ENCODE peak calls at places on chromosomes 13 and 19, in ten cellular contexts. Z, K, F, Y, N, E, C, Q, L and I are unnamed samples.
A peak's percentile ranks its signal among the peaks of the same experiment; 100 is the strongest.

GRCh38 chr13:39038569-39038898 is 278 bp downstream of the NHLRC3 start:
- DNase-seq in Z (peak; percentile 46), K (peak; percentile 44), F (peak; percentile 10), Y (no peak), N (peak; percentile 71), E (no peak), C (peak; percentile 41), Q (no peak), L (peak; percentile 75), I (peak; percentile 44)

GRCh38 chr19:58538257-58539168 is 5.4 kb upstream of the TRIM28 start:
- DNase-seq in Z (peak; percentile 61), K (no peak), F (no peak), Y (no peak), N (peak; percentile 49), E (peak; percentile 60), C (peak; percentile 45), Q (peak; percentile 60), L (no peak), I (peak; percentile 72)

GRCh38 chr19:50969413-50969760 is at the start of gene KLK6:
- DNase-seq in Z (no peak), K (no peak), F (no peak), Y (no peak), N (no peak), E (no peak), C (no peak), Q (no peak), L (no peak), I (no peak)

GRCh38 chr19:43812689-43813088 is 10.4 kb upstream of the LYPD5 start:
- DNase-seq in Z (no peak), K (no peak), F (no peak), Y (no peak), N (no peak), E (no peak), C (no peak), Q (no peak), L (no peak), I (no peak)

GRCh38 chr19:13963603-13964105 is 11.3 kb downstream of the DCAF15 start:
- DNase-seq in Z (no peak), K (no peak), F (no peak), Y (no peak), N (no peak), E (no peak), C (no peak), Q (no peak), L (no peak), I (peak; percentile 46)

GRCh38 chr19:21568816-21569496 is 63.6 kb downstream of the ZNF429 start:
- DNase-seq in Z (peak; percentile 93), K (peak; percentile 82), F (no peak), Y (peak; percentile 85), N (peak; percentile 65), E (peak; percentile 82), C (peak; percentile 71), Q (peak; percentile 96), L (peak; percentile 92), I (no peak)

GRCh38 chr13:113582841-113583631 is 1.5 kb upstream of the TFDP1 start:
- DNase-seq in Z (peak; percentile 54), K (no peak), F (no peak), Y (peak; percentile 52), N (no peak), E (peak; percentile 32), C (no peak), Q (no peak), L (no peak), I (no peak)

GRCh38 chr13:111219306-111219705 is 101.1 kb upstream of the TEX29 start:
- DNase-seq in Z (no peak), K (no peak), F (no peak), Y (no peak), N (no peak), E (no peak), C (no peak), Q (peak; percentile 82), L (no peak), I (no peak)

GRCh38 chr19:13055213-13056051 is 47.2 kb downstream of the LYL1 start:
- DNase-seq in Z (no peak), K (no peak), F (no peak), Y (peak; percentile 83), N (no peak), E (peak; percentile 73), C (no peak), Q (peak; percentile 98), L (no peak), I (no peak)

GRCh38 chr19:16623576-16623975 is 4.4 kb downstream of the MED26 start:
- DNase-seq in Z (no peak), K (no peak), F (no peak), Y (no peak), N (no peak), E (no peak), C (no peak), Q (no peak), L (peak; percentile 81), I (no peak)

GRCh38 chr19:46298477-46299003 is 1.7 kb downstream of the HIF3A start:
- DNase-seq in Z (no peak), K (no peak), F (no peak), Y (no peak), N (no peak), E (no peak), C (no peak), Q (no peak), L (no peak), I (no peak)

GRCh38 chr13:91351980-91352379 is 4.5 kb downstream of the MIR17HG start:
- DNase-seq in Z (no peak), K (no peak), F (no peak), Y (no peak), N (no peak), E (no peak), C (no peak), Q (no peak), L (peak; percentile 41), I (no peak)

GRCh38 chr13:112623051-112623711 is 35.2 kb upstream of the TUBGCP3 start:
- DNase-seq in Z (no peak), K (no peak), F (no peak), Y (no peak), N (no peak), E (no peak), C (no peak), Q (no peak), L (no peak), I (no peak)

GRCh38 chr19:791605-792360 is 5.5 kb upstream of the PTBP1 start:
- DNase-seq in Z (no peak), K (no peak), F (peak; percentile 52), Y (no peak), N (no peak), E (peak; percentile 48), C (no peak), Q (peak; percentile 62), L (no peak), I (no peak)
- H3K4me1 ChIP-seq in Z (no peaks in the 10 kb centered on the region), K (peaks cover 3% of the 10 kb centered on the region), F (peaks cover 36% of the 10 kb centered on the region), Y (peaks cover 24% of the 10 kb centered on the region), N (peaks cover 7% of the 10 kb centered on the region), E (peaks cover 48% of the 10 kb centered on the region), C (peaks cover 7% of the 10 kb centered on the region), Q (peaks cover 13% of the 10 kb centered on the region), L (no peaks in the 10 kb centered on the region), I (peaks cover 8% of the 10 kb centered on the region)

GRCh38 chr19:49851456-49852259 is 699 bp downstream of the PTOV1 start:
- DNase-seq in Z (peak; percentile 52), K (peak; percentile 45), F (no peak), Y (no peak), N (peak; percentile 35), E (peak; percentile 53), C (peak; percentile 33), Q (peak; percentile 22), L (peak; percentile 86), I (peak; percentile 66)
- H3K4me1 ChIP-seq in Z (peaks cover 7% of the 10 kb centered on the region), K (peaks cover 10% of the 10 kb centered on the region), F (peaks cover 17% of the 10 kb centered on the region), Y (peaks cover 27% of the 10 kb centered on the region), N (peaks cover 30% of the 10 kb centered on the region), E (peaks cover 27% of the 10 kb centered on the region), C (peaks cover 30% of the 10 kb centered on the region), Q (peaks cover 10% of the 10 kb centered on the region), L (peaks cover 30% of the 10 kb centered on the region), I (peaks cover 14% of the 10 kb centered on the region)

GRCh38 chr13:51437550-51438127 is 15.2 kb downstream of the INTS6 start:
- DNase-seq in Z (no peak), K (no peak), F (no peak), Y (no peak), N (no peak), E (no peak), C (no peak), Q (no peak), L (no peak), I (no peak)

GRCh38 chr13:51426982-51427381 is 25.9 kb downstream of the INTS6 start:
- DNase-seq in Z (no peak), K (no peak), F (no peak), Y (no peak), N (no peak), E (no peak), C (no peak), Q (no peak), L (no peak), I (no peak)

GRCh38 chr13:51435002-51435578 is 17.7 kb downstream of the INTS6 start:
- DNase-seq in Z (no peak), K (no peak), F (peak; percentile 12), Y (no peak), N (peak; percentile 37), E (no peak), C (no peak), Q (peak; percentile 48), L (peak; percentile 73), I (no peak)

GRCh38 chr13:51432576-51432975 is 20.3 kb downstream of the INTS6 start:
- DNase-seq in Z (no peak), K (no peak), F (no peak), Y (no peak), N (no peak), E (no peak), C (no peak), Q (no peak), L (no peak), I (no peak)
- H3K4me1 ChIP-seq in Z (no peaks in the 10 kb centered on the region), K (no peaks in the 10 kb centered on the region), F (peaks cover 11% of the 10 kb centered on the region), Y (no peaks in the 10 kb centered on the region), N (peaks cover 9% of the 10 kb centered on the region), E (no peaks in the 10 kb centered on the region), C (peaks cover 3% of the 10 kb centered on the region), Q (no peaks in the 10 kb centered on the region), L (peaks cover 35% of the 10 kb centered on the region), I (no peaks in the 10 kb centered on the region)

GRCh38 chr19:41893899-41894298 is 10.9 kb downstream of the ARHGEF1 start:
- DNase-seq in Z (no peak), K (no peak), F (peak; percentile 87), Y (no peak), N (peak; percentile 47), E (no peak), C (peak; percentile 39), Q (peak; percentile 34), L (peak; percentile 77), I (no peak)

GRCh38 chr19:41889896-41890295 is 6.9 kb downstream of the ARHGEF1 start:
- DNase-seq in Z (no peak), K (no peak), F (no peak), Y (no peak), N (no peak), E (no peak), C (no peak), Q (no peak), L (no peak), I (no peak)

GRCh38 chr19:41894350-41894749 is 11.4 kb downstream of the ARHGEF1 start:
- DNase-seq in Z (no peak), K (no peak), F (no peak), Y (no peak), N (no peak), E (no peak), C (no peak), Q (no peak), L (no peak), I (no peak)

GRCh38 chr19:41888926-41889325 is 5.9 kb downstream of the ARHGEF1 start:
- DNase-seq in Z (no peak), K (no peak), F (no peak), Y (no peak), N (peak; percentile 76), E (peak; percentile 55), C (peak; percentile 57), Q (no peak), L (no peak), I (no peak)

GRCh38 chr19:41892173-41892902 is 9.4 kb downstream of the ARHGEF1 start:
- DNase-seq in Z (no peak), K (no peak), F (no peak), Y (no peak), N (no peak), E (no peak), C (no peak), Q (no peak), L (no peak), I (peak; percentile 48)
- H3K4me1 ChIP-seq in Z (peaks cover 3% of the 10 kb centered on the region), K (no peaks in the 10 kb centered on the region), F (peaks cover 17% of the 10 kb centered on the region), Y (peaks cover 13% of the 10 kb centered on the region), N (peaks cover 82% of the 10 kb centered on the region), E (peaks cover 26% of the 10 kb centered on the region), C (peaks cover 88% of the 10 kb centered on the region), Q (no peaks in the 10 kb centered on the region), L (peaks cover 12% of the 10 kb centered on the region), I (peaks cover 6% of the 10 kb centered on the region)